ENCODE peak calls at places on chromosomes 3 and 15, in four cellular contexts. R is Peyer's patch, U is H9, S is nephron progenitor cell. N is an unnamed sample.

GRCh38 chr3:41318520-41318919 is 119.2 kb downstream of the CTNNB1 start:
- DNase-seq in R (no peak), U (no peak), S (no peak), N (no peak)

GRCh38 chr3:106611841-106612240 is 743.0 kb upstream of the CBLB start:
- DNase-seq in R (no peak), U (no peak), S (no peak), N (no peak)

GRCh38 chr3:120171134-120171863 is 77.1 kb upstream of the GSK3B start:
- DNase-seq in R (no peak), U (no peak), S (no peak), N (no peak)

GRCh38 chr3:182183716-182184430 is 472.1 kb downstream of the SOX2 start:
- DNase-seq in R (no peak), U (no peak), S (no peak), N (no peak)

GRCh38 chr3:69084668-69085542 is at the start of gene ARL6IP5:
- DNase-seq in R (peak), U (peak), S (peak), N (peak)

GRCh38 chr15:94322141-94322540 is 90.8 kb downstream of the MCTP2 start:
- DNase-seq in R (no peak), U (no peak), S (no peak), N (no peak)

GRCh38 chr3:57068437-57069089 is 8.1 kb downstream of the SPATA12 start:
- DNase-seq in R (peak), U (no peak), S (peak), N (peak)

GRCh38 chr15:77983091-77983707 is 94.3 kb downstream of the TBC1D2B start:
- DNase-seq in R (no peak), U (no peak), S (no peak), N (no peak)

GRCh38 chr3:29412117-29412516 is 131.2 kb downstream of the RBMS3 start:
- DNase-seq in R (no peak), U (no peak), S (no peak), N (no peak)

GRCh38 chr15:68542771-68543544 is 35.8 kb upstream of the CORO2B start:
- DNase-seq in R (no peak), U (no peak), S (no peak), N (no peak)

GRCh38 chr3:16740531-16740930 is 135.3 kb upstream of the DAZL start:
- DNase-seq in R (no peak), U (no peak), S (no peak), N (no peak)

GRCh38 chr3:14534379-14535191 is 5.6 kb downstream of the GRIP2 start:
- DNase-seq in R (no peak), U (peak), S (no peak), N (no peak)

GRCh38 chr3:13042127-13042931 is 30.9 kb downstream of the IQSEC1 start:
- DNase-seq in R (no peak), U (no peak), S (no peak), N (no peak)

GRCh38 chr15:42704492-42704926 is 32.4 kb downstream of the CDAN1 start:
- DNase-seq in R (peak), U (peak), S (peak), N (peak)

GRCh38 chr15:29942144-29942543 is 119.9 kb upstream of the TJP1 start:
- DNase-seq in R (no peak), U (no peak), S (no peak), N (no peak)
- TF ChIP-seq CTCF in R (peak), U (peak), S (no peak), N (no peak)

GRCh38 chr3:165346503-165346902 is 150.3 kb upstream of the SLITRK3 start:
- DNase-seq in R (no peak), U (no peak), S (no peak), N (no peak)
- TF ChIP-seq CTCF in R (no peak), U (peak), S (no peak), N (no peak)

GRCh38 chr3:133893683-133894333 is 1.9 kb downstream of the RAB6B start:
- DNase-seq in R (no peak), U (no peak), S (no peak), N (no peak)

GRCh38 chr3:133891662-133892389 is 3.9 kb downstream of the RAB6B start:
- DNase-seq in R (no peak), U (no peak), S (no peak), N (no peak)

GRCh38 chr3:133894334-133895207 is 1.1 kb downstream of the RAB6B start:
- DNase-seq in R (no peak), U (peak), S (peak), N (no peak)

GRCh38 chr3:133890972-133891644 is 4.6 kb downstream of the RAB6B start:
- DNase-seq in R (no peak), U (no peak), S (no peak), N (no peak)

GRCh38 chr3:133892546-133893231 is 3.0 kb downstream of the RAB6B start:
- DNase-seq in R (no peak), U (no peak), S (no peak), N (no peak)
- TF ChIP-seq CTCF in R (no peak), U (no peak), S (no peak), N (no peak)

GRCh38 chr15:89888214-89888804 is 5.5 kb downstream of the AP3S2 start:
- DNase-seq in R (peak), U (no peak), S (no peak), N (no peak)
- TF ChIP-seq CTCF in R (peak), U (peak), S (peak), N (no peak)

GRCh38 chr3:189652042-189652441 is 20.9 kb downstream of the TP63 start:
- DNase-seq in R (no peak), U (peak), S (peak), N (no peak)
- TF ChIP-seq CTCF in R (no peak), U (peak), S (peak), N (no peak)

GRCh38 chr3:125670352-125670751 is 75.1 kb upstream of the OSBPL11 start:
- DNase-seq in R (no peak), U (no peak), S (no peak), N (no peak)

GRCh38 chr3:125670945-125671344 is 75.6 kb upstream of the OSBPL11 start:
- DNase-seq in R (no peak), U (no peak), S (no peak), N (no peak)

GRCh38 chr3:125668804-125669203 is 73.5 kb upstream of the OSBPL11 start:
- DNase-seq in R (no peak), U (no peak), S (no peak), N (no peak)

DNA sequence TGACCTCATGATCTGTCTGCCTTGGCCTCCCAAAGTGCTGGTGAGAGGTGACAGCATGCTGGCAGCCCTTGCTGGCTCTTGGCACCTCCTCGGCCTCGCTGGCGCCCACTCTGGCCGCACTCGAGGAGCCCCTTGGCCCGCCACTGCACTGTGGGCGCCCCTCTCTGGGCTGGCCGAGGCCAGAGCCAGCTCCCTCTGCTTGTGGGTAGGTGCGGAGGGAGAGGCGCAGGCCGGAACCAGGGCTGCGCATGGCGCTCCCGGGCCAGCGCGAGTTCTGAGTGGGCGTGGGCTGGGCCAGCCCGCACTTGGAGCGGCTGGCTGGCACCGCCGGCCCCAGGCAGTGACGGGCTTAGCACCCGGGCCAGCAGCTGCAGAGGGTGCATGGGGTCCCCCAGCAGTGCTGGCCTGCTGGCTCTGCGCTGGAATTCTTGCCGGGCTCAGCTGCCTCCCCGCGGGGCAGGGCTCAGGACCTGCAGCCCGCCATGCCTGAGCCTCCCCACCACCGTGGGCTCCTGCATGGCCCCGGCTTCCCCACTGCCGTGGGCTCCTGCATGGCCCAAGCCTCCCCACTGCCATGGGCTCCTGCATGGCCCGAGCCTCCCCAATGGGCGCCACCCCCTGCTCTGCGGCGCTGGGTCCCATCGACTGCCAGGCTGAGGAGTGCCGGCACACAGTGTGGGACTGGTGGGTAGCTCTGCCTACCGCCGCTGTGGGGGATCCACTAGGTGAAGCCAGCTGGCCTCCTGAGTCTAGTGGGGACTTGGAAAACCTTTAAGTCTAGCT is 76.4 kb upstream of the OSBPL11 start:
- DNase-seq in R (no peak), U (peak), S (no peak), N (no peak)
- TF ChIP-seq CTCF in R (no peak), U (peak), S (no peak), N (no peak)

GRCh38 chr3:78659386-78659987 is 1108.3 kb downstream of the ROBO1 start:
- DNase-seq in R (peak), U (no peak), S (peak), N (no peak)
- TF ChIP-seq CTCF in R (peak), U (peak), S (peak), N (peak)

DNA sequence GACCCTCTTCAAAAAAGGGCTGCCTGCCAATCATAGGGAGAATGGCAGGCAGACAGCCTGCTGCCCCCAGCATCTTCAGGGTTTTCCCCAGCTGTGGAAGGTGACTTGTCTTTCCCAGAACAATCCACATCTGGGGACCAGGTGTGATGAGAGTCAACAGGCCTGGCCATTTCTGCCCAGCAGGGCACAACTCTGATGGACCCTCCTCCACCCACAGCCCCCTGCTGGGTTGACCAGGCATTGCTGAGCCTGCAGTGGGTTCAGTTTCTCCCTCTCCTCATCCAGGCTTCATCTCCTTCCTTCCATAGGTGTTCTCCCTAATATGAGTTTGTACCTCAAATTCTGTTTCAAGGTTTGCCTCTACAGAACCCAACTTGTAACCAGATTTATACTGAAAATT is 111.0 kb downstream of the MINAR1 start:
- DNase-seq in R (no peak), U (no peak), S (no peak), N (no peak)
- TF ChIP-seq CTCF in R (no peak), U (peak), S (no peak), N (no peak)

N was measured in natural killer cell.